ENCODE peak calls at places on chromosomes 1 and 21, in seven cellular contexts. Q is Peyer's patch, L is heart left ventricle, G is AG04450, K is astrocyte of the spinal cord, T is A549, O is Panc1. X is an unnamed sample.

GRCh38 chr1:30527511-30528140 is 195.8 kb downstream of the MATN1 start:
- DNase-seq in Q (no peak), L (peak; percentile 71), G (no peak), K (no peak), T (no peak), O (no peak), X (no peak)

GRCh38 chr1:191520345-191520744 is 637.9 kb upstream of the RGS18 start:
- DNase-seq in Q (no peak), L (no peak), G (no peak), K (no peak), T (peak; percentile 6), O (no peak), X (no peak)

GRCh38 chr1:12144236-12144635 is 22.6 kb upstream of the TNFRSF1B start:
- DNase-seq in Q (no peak), L (no peak), G (no peak), K (no peak), T (no peak), O (no peak), X (no peak)

GRCh38 chr1:164510435-164510834 is 48.5 kb upstream of the PBX1 start:
- DNase-seq in Q (no peak), L (no peak), G (no peak), K (peak; percentile 11), T (peak; percentile 25), O (no peak), X (no peak)

GRCh38 chr1:24635195-24635843 is 7.8 kb upstream of the SRRM1 start:
- DNase-seq in Q (no peak), L (no peak), G (peak; percentile 41), K (peak; percentile 79), T (peak; percentile 76), O (peak; percentile 58), X (peak; percentile 76)

GRCh38 chr1:233394860-233395717 is 67.6 kb downstream of the MAP3K21 start:
- DNase-seq in Q (no peak), L (no peak), G (peak; percentile 10), K (peak; percentile 70), T (peak; percentile 70), O (peak; percentile 51), X (peak; percentile 46)

GRCh38 chr1:101203812-101204540 is 32.8 kb upstream of the S1PR1 start:
- DNase-seq in Q (no peak), L (peak; percentile 36), G (no peak), K (peak; percentile 16), T (no peak), O (no peak), X (no peak)

GRCh38 chr1:204255225-204255624 is 41.4 kb upstream of the GOLT1A start:
- DNase-seq in Q (no peak), L (no peak), G (no peak), K (no peak), T (no peak), O (no peak), X (no peak)

GRCh38 chr1:180425956-180426355 is 76.4 kb downstream of the ACBD6 start:
- DNase-seq in Q (no peak), L (no peak), G (no peak), K (peak; percentile 8), T (no peak), O (no peak), X (no peak)

GRCh38 chr1:43968348-43968948 is 1.4 kb upstream of the DPH2 start:
- DNase-seq in Q (no peak), L (no peak), G (no peak), K (no peak), T (no peak), O (no peak), X (no peak)

GRCh38 chr1:67515324-67516080 is 85.3 kb upstream of the SERBP1 start:
- DNase-seq in Q (no peak), L (no peak), G (no peak), K (no peak), T (no peak), O (no peak), X (no peak)

GRCh38 chr1:212315907-212316306 is 30.7 kb downstream of the PPP2R5A start:
- DNase-seq in Q (no peak), L (no peak), G (no peak), K (peak; percentile 36), T (peak; percentile 45), O (no peak), X (no peak)

GRCh38 chr21:27339902-27340301 is 373.0 kb upstream of the ADAMTS5 start:
- DNase-seq in Q (no peak), L (no peak), G (no peak), K (no peak), T (no peak), O (no peak), X (no peak)

GRCh38 chr1:26579662-26580061 is 50.1 kb downstream of the RPS6KA1 start:
- DNase-seq in Q (no peak), L (no peak), G (no peak), K (no peak), T (no peak), O (no peak), X (no peak)

GRCh38 chr1:234669499-234669898 is 59.5 kb upstream of the IRF2BP2 start:
- DNase-seq in Q (no peak), L (no peak), G (no peak), K (no peak), T (no peak), O (no peak), X (no peak)

GRCh38 chr1:234667891-234668576 is 58.1 kb upstream of the IRF2BP2 start:
- DNase-seq in Q (no peak), L (no peak), G (no peak), K (no peak), T (no peak), O (no peak), X (no peak)

GRCh38 chr1:234666206-234666605 is 56.2 kb upstream of the IRF2BP2 start:
- DNase-seq in Q (no peak), L (no peak), G (no peak), K (peak; percentile 29), T (no peak), O (no peak), X (no peak)

GRCh38 chr1:234666761-234667160 is 56.8 kb upstream of the IRF2BP2 start:
- DNase-seq in Q (no peak), L (no peak), G (no peak), K (no peak), T (no peak), O (no peak), X (no peak)

GRCh38 chr1:234668577-234668955 is 58.6 kb upstream of the IRF2BP2 start:
- DNase-seq in Q (no peak), L (no peak), G (no peak), K (no peak), T (no peak), O (no peak), X (no peak)
- TF ChIP-seq CTCF in Q (no peak), L (no peak), G (no peak), K (no peak), T (no peak), O (no peak), X (no peak)

GRCh38 chr1:227449051-227449450 is 114.3 kb upstream of the ZNF678 start:
- DNase-seq in Q (no peak), L (no peak), G (no peak), K (no peak), T (peak; percentile 57), O (no peak), X (peak; percentile 69)

GRCh38 chr1:227451954-227452353 is 111.4 kb upstream of the ZNF678 start:
- DNase-seq in Q (no peak), L (no peak), G (no peak), K (no peak), T (no peak), O (no peak), X (no peak)

GRCh38 chr1:227451062-227451461 is 112.3 kb upstream of the ZNF678 start:
- DNase-seq in Q (no peak), L (no peak), G (no peak), K (no peak), T (no peak), O (no peak), X (no peak)

GRCh38 chr1:227450489-227450888 is 112.9 kb upstream of the ZNF678 start:
- DNase-seq in Q (no peak), L (no peak), G (no peak), K (no peak), T (no peak), O (no peak), X (no peak)

DNA sequence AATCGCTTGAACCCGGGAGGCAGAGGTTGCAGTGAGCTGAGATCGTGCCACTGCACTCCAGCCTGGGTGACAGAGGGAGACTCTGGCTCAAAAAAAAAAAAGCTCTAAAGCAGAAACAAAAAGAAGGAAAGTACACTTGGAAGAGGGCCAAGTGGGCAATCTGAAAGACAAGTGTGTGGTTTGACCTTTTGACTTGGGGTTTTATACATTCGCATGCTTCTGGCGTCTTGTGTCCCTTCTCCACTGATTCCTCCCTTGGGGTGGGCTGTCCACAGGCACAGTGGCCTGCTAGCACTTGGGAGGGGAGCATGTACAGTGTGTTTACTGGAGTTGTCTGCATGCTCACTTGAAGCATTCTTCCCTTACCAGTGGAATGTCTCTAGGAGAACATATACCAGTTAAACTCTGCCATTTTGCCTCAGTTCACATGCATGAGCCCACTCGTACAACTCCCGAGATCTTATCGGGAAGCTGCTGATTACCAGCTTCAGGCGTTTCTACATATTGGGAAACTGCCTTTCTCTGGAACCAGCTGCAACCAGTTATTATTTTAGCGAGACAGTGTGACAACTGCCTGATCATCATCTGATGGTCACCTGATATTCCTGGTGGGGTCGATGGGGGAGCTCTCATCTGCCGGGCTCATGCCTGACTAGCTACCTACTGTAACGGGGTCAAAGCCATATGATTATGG is 113.5 kb upstream of the ZNF678 start:
- DNase-seq in Q (no peak), L (no peak), G (no peak), K (no peak), T (no peak), O (no peak), X (no peak)
- TF ChIP-seq CTCF in Q (no peak), L (no peak), G (no peak), K (no peak), T (no peak), O (no peak), X (no peak)

DNA sequence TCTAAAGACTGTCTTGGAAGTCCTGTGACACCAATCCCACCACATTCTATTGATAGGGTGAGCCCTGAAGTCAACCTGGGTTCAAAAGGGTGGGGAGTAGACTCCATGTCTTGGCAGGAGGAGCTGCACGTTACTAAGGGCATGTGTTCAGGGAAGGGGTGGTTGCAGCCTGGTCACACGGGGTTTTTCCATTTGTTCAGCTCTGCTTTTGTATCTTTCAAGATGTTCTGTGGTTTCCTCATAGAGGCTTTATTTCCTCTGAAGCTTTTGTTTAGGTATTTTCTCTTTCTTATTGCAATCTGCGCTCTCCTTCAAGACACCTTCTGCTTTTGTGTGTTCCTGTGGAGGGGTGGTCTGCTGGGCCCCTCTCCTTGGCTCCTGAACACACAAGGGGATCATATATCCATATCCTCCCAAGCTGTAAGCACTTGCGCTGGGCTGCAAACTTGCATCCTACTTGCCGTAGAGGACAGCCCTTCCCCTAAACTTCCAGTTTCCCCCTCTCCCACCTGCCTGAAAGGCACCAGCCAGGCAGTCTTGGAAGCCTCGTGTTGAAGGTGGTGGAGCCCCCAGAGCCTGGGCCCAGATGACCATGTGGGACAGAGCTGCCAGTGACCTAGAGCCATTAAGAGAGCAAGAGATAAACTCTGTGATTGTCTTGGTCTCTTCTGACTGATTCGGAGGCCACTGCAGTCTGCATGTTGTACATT is 62.5 kb upstream of the TRAPPC10 start:
- DNase-seq in Q (no peak), L (no peak), G (no peak), K (no peak), T (no peak), O (no peak), X (no peak)
- TF ChIP-seq CTCF in Q (no peak), L (no peak), G (no peak), K (no peak), T (no peak), O (no peak), X (no peak)

DNA sequence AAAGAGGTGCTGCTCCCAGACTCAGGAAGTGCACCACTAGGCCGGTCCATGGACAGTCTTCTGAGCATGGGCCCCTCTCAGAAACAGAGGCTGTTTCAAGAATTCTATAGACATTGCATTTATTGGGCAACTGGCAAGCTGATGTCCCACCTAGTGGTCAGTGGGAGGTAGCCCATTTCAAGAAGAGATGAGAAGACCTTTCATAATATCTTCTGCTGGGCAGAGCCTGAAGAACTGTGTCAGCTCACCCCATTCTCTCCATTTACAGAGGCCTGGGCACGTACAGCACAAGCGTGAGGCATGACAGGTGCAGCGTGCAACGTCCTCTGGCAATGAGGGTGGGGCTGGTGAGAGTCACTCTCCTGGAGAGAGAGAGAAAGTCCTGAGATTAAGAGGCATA is 216.0 kb downstream of the DYRK1A start:
- DNase-seq in Q (no peak), L (no peak), G (peak; percentile 29), K (peak; percentile 73), T (peak; percentile 62), O (no peak), X (peak; percentile 34)
- TF ChIP-seq CTCF in Q (peak; percentile 20), L (peak; percentile 66), G (peak; percentile 88), K (peak; percentile 85), T (peak; percentile 36), O (peak; percentile 75), X (peak; percentile 56)